ENCODE peak calls at places on chromosomes 12 and 14, in eight cellular contexts. W is H1, C is HepG2, T is K562, K is HCT116, O is endothelial cell of umbilical vein, F is SK-N-SH, Z is GM12878. R is an unnamed sample.

GRCh38 chr12:88946377-88946997 is 366.2 kb upstream of the KITLG start:
- DNase-seq in W (no peak), C (no peak), T (no peak), K (peak; percentile 64), O (peak; percentile 89), F (no peak), Z (no peak), R (peak; percentile 34)

GRCh38 chr12:93127582-93128331 is 198.7 kb upstream of the EEA1 start:
- DNase-seq in W (no peak), C (peak; percentile 98), T (peak; percentile 44), K (no peak), O (no peak), F (no peak), Z (no peak), R (peak; percentile 74)

GRCh38 chr14:24335461-24336146 is 733 bp upstream of the ADCY4 start:
- DNase-seq in W (no peak), C (no peak), T (no peak), K (no peak), O (peak; percentile 41), F (peak; percentile 32), Z (no peak), R (no peak)

GRCh38 chr12:127496255-127496654 is 770.7 kb upstream of the TMEM132C start:
- DNase-seq in W (peak; percentile 29), C (no peak), T (no peak), K (no peak), O (no peak), F (no peak), Z (no peak), R (no peak)

GRCh38 chr12:29148958-29149690 is at the start of gene FAR2:
- DNase-seq in W (no peak), C (no peak), T (peak; percentile 53), K (no peak), O (peak; percentile 61), F (peak; percentile 85), Z (no peak), R (no peak)

GRCh38 chr14:105330491-105330895 is 15.9 kb downstream of the PACS2 start:
- DNase-seq in W (no peak), C (no peak), T (peak; percentile 34), K (no peak), O (peak; percentile 66), F (no peak), Z (no peak), R (no peak)

GRCh38 chr14:59507063-59507751 is 22.9 kb downstream of the JKAMP start:
- DNase-seq in W (peak; percentile 58), C (peak; percentile 62), T (peak; percentile 61), K (peak; percentile 42), O (peak; percentile 47), F (peak; percentile 57), Z (no peak), R (peak; percentile 47)

GRCh38 chr12:68428724-68429580 is 96.8 kb upstream of the MDM1 start:
- DNase-seq in W (no peak), C (peak; percentile 5), T (no peak), K (no peak), O (no peak), F (no peak), Z (no peak), R (no peak)

GRCh38 chr12:1630081-1630826 is 1.2 kb downstream of the WNT5B start:
- DNase-seq in W (no peak), C (no peak), T (no peak), K (no peak), O (no peak), F (peak; percentile 88), Z (no peak), R (no peak)

GRCh38 chr12:47746073-47746472 is 12.6 kb downstream of the RAPGEF3 start:
- DNase-seq in W (no peak), C (no peak), T (no peak), K (no peak), O (no peak), F (no peak), Z (no peak), R (no peak)

GRCh38 chr14:37034410-37035285 is 137.8 kb downstream of the SLC25A21 start:
- DNase-seq in W (no peak), C (no peak), T (no peak), K (no peak), O (no peak), F (no peak), Z (no peak), R (no peak)

GRCh38 chr12:753401-754237 is 1.2 kb downstream of the WNK1 start:
- DNase-seq in W (no peak), C (no peak), T (peak; percentile 31), K (no peak), O (no peak), F (peak; percentile 65), Z (no peak), R (no peak)

GRCh38 chr12:98696036-98696646 is 51.1 kb downstream of the APAF1 start:
- DNase-seq in W (no peak), C (no peak), T (no peak), K (no peak), O (no peak), F (no peak), Z (no peak), R (no peak)

GRCh38 chr14:76126066-76126465 is 25.7 kb upstream of the GPATCH2L start:
- DNase-seq in W (no peak), C (no peak), T (no peak), K (no peak), O (no peak), F (no peak), Z (no peak), R (no peak)

GRCh38 chr12:92503977-92504966 is 198.5 kb upstream of the PLEKHG7 start:
- DNase-seq in W (no peak), C (peak; percentile 45), T (no peak), K (no peak), O (no peak), F (no peak), Z (no peak), R (no peak)

DNA sequence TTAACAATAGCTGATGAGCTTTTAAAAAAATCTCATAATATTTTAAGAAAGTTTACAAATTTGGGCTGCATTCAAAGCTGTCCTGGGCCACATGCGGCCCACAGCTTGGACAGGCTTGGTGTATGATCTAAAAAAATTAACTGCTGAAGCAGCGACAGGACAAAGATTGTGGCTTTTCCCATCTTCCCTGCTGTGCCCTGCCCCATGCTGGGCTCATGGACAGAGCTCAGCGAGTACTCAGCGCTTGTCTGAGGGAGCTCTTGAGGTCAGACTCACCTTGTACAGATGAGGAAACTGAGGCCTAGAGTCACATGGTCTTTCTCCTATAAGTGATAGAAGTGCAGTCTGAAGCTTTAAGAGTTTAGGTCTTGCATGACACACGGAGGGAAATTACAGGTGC is 15.0 kb downstream of the EVL start:
- DNase-seq in W (no peak), C (no peak), T (no peak), K (no peak), O (no peak), F (no peak), Z (no peak), R (no peak)
- H3K27ac ChIP-seq in W (no peak overlapping the region), C (no peak overlapping the region), T (no peak overlapping the region), K (no peak overlapping the region), O (no peak overlapping the region), F (peak overlapping the region; percentile 83), Z (peak overlapping the region; percentile 13), R (no peak overlapping the region)

GRCh38 chr14:95877633-95878032 is 1.0 kb downstream of the TUNAR start:
- DNase-seq in W (no peak), C (no peak), T (no peak), K (no peak), O (no peak), F (no peak), Z (no peak), R (no peak)

GRCh38 chr14:95876769-95877490 is at the start of gene TUNAR:
- DNase-seq in W (no peak), C (no peak), T (no peak), K (no peak), O (no peak), F (peak; percentile 79), Z (no peak), R (no peak)

GRCh38 chr14:95871531-95871930 is 5.1 kb upstream of the TUNAR start:
- DNase-seq in W (no peak), C (no peak), T (no peak), K (no peak), O (no peak), F (no peak), Z (no peak), R (no peak)

GRCh38 chr14:95872777-95873176 is 3.9 kb upstream of the TUNAR start:
- DNase-seq in W (no peak), C (no peak), T (no peak), K (no peak), O (no peak), F (no peak), Z (no peak), R (no peak)

DNA sequence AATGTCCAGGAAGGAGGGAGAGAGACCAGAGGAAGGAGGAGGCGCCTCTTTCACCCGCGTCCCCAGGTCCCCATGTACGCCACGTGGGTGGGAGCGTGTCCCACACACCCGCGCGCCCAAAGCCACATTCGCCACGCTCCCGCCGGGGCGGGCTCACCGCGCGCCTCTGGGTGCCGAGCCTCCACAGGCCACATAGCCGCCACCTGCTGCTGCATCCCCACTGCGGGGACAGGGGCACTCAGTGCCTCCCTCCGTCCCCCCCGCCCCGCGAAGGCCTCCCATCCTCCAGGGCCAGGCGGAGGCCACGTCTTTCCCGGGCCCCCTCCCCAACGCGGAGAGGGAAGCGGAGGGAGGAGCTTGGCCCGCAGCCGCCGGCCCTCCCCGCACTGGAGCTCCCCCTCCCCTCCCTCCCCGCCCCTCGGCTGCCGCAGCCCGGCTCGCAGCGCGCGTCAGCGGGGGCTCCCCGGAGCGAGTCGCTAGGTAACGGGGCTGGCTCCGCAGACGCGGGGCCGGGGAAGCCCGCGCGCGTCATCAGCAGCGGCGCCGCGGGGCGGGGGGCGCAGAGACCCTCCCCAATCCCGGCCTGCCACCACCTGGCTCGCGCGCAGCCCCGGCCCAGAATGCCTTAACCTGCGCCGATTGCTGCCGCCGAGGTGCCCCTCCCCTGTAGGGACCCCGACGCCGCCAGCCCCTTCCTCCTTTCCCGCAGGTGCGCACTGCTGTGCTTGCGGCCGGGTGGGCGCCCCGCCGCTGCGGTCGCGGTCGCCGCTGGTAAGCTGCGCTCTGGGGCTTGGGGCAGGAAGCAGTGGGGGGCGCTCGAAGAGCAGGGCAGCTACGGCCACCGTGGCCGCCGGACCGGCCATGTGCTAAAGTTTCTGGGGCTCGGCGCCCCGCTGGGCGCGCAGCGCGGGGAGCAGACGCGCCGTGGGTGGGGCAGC is 532 bp upstream of the TUNAR start:
- DNase-seq in W (peak; percentile 21), C (no peak), T (no peak), K (no peak), O (no peak), F (peak; percentile 87), Z (no peak), R (no peak)
- TF ChIP-seq POLR2AphosphoS5 in W (no peak), C (no peak), T (no peak), K (no peak), O (no peak), F (no peak), Z (no peak), R (no peak)

GRCh38 chr12:3752741-3753486 is at the start of gene CRACR2A:
- DNase-seq in W (peak; percentile 41), C (no peak), T (peak; percentile 84), K (peak; percentile 32), O (peak; percentile 75), F (peak; percentile 90), Z (peak; percentile 31), R (no peak)
- H3K9ac ChIP-seq in W (no peak within 1 kb of the TSS), C (no peak within 1 kb of the TSS), T (peak within 1 kb of the TSS; percentile 76), K (peak within 1 kb of the TSS; percentile 79), O (peak within 1 kb of the TSS; percentile 77), F (no peak within 1 kb of the TSS), Z (peak within 1 kb of the TSS; percentile 92), R (no peak within 1 kb of the TSS)

DNA sequence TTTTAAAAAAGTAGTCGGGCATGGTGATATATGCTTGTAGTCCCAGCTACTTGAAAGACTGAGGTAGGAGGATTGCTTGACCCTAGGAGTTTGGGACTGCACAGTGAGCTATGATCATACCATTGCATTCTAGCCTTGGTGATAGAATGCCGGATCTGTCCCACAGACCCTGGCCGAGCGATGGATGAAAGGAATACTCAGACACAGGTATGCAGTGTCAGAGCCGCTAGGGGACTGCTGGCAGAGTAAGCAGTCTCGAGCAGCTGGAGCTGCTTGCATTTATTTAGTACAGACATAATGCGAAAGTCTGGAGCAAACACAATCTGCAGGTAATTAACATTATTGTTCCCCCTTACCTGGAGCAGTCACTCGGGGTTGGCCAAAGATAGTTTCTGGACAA is 18.6 kb downstream of the AICDA start:
- DNase-seq in W (no peak), C (no peak), T (no peak), K (no peak), O (no peak), F (no peak), Z (no peak), R (no peak)
- H3K27ac ChIP-seq in W (no peak overlapping the region), C (no peak overlapping the region), T (no peak overlapping the region), K (no peak overlapping the region), O (no peak overlapping the region), F (no peak overlapping the region), Z (no peak overlapping the region), R (no peak overlapping the region)

R was measured in SK-N-MC.